ENCODE peak calls at places on chromosomes 7 and 10, in nine cellular contexts. W, L, H, Z, F, N, T, R and J are unnamed samples.

GRCh38 chr10:61024801-61025201 is 80.8 kb upstream of the RHOBTB1 start:
- DNase-seq in W (peak), L (no peak), H (no peak), Z (no peak), F (peak), N (peak), T (no peak), R (peak), J (no peak)

GRCh38 chr7:158783595-158783994 is 45.7 kb downstream of the ESYT2 start:
- DNase-seq in W (no peak), L (no peak), H (no peak), Z (no peak), F (no peak), N (no peak), T (no peak), R (no peak), J (no peak)

GRCh38 chr7:79009647-79010046 is 443.8 kb downstream of the MAGI2 start:
- DNase-seq in W (no peak), L (no peak), H (no peak), Z (no peak), F (no peak), N (no peak), T (no peak), R (no peak), J (no peak)

GRCh38 chr10:59991661-59992060 is 85.3 kb upstream of the CCDC6 start:
- DNase-seq in W (peak), L (peak), H (peak), Z (no peak), F (peak), N (no peak), T (no peak), R (no peak), J (peak)

GRCh38 chr10:119138341-119139306 is 26.9 kb downstream of the SFXN4 start:
- DNase-seq in W (no peak), L (no peak), H (no peak), Z (no peak), F (no peak), N (no peak), T (no peak), R (no peak), J (no peak)

GRCh38 chr10:110547139-110547761 is 20.2 kb upstream of the SMC3 start:
- DNase-seq in W (peak), L (peak), H (peak), Z (no peak), F (no peak), N (no peak), T (no peak), R (no peak), J (peak)

GRCh38 chr7:22549051-22549450 is 49.1 kb upstream of the STEAP1B start:
- DNase-seq in W (no peak), L (no peak), H (no peak), Z (no peak), F (no peak), N (peak), T (no peak), R (no peak), J (no peak)

GRCh38 chr10:104640339-104641149 is 546 bp upstream of the SORCS3 start:
- DNase-seq in W (no peak), L (peak), H (no peak), Z (no peak), F (peak), N (no peak), T (no peak), R (peak), J (no peak)

GRCh38 chr7:4136501-4137110 is 545.5 kb upstream of the FOXK1 start:
- DNase-seq in W (no peak), L (peak), H (no peak), Z (peak), F (no peak), N (no peak), T (no peak), R (no peak), J (no peak)